ENCODE peak calls at places on chromosomes 11 and 22, in seven cellular contexts. One of them, this sample, is unnamed.
A peak's percentile ranks its signal among the peaks of the same experiment; 100 is the strongest.

GRCh38 chr11:46936138-46937110 is at the start of gene CSTPP1:
- DNase-seq in body of pancreas: peak; percentile 96
- DNase-seq in Peyer's patch: peak; percentile 94
- DNase-seq in WTC11: peak; percentile 96
- DNase-seq in OCI-LY7: peak; percentile 96
- DNase-seq in GM23338: peak; percentile 98
- DNase-seq in HepG2: peak; percentile 88
- DNase-seq in this sample: peak; percentile 96

GRCh38 chr11:71476926-71477636 is 24.1 kb downstream of the NADSYN1 start:
- DNase-seq in Peyer's patch: no peak
- DNase-seq in WTC11: no peak
- DNase-seq in OCI-LY7: no peak
- DNase-seq in GM23338: no peak
- DNase-seq in HepG2: no peak
- DNase-seq in body of pancreas: no peak
- DNase-seq in this sample: no peak

GRCh38 chr11:96277696-96278038 is 65.3 kb downstream of the MAML2 start:
- DNase-seq in WTC11: no peak
- DNase-seq in Peyer's patch: no peak
- DNase-seq in OCI-LY7: no peak
- DNase-seq in HepG2: no peak
- DNase-seq in GM23338: no peak
- DNase-seq in body of pancreas: no peak
- DNase-seq in this sample: no peak

GRCh38 chr22:38033522-38034277 is 23.5 kb upstream of the PICK1 start:
- DNase-seq in WTC11: no peak
- DNase-seq in HepG2: no peak
- DNase-seq in GM23338: no peak
- DNase-seq in OCI-LY7: no peak
- DNase-seq in Peyer's patch: no peak
- DNase-seq in body of pancreas: no peak
- DNase-seq in this sample: no peak

GRCh38 chr22:47116426-47117341 is 354.2 kb downstream of the TBC1D22A start:
- DNase-seq in body of pancreas: peak; percentile 95
- DNase-seq in OCI-LY7: no peak
- DNase-seq in WTC11: no peak
- DNase-seq in GM23338: no peak
- DNase-seq in Peyer's patch: no peak
- DNase-seq in HepG2: no peak
- DNase-seq in this sample: no peak

GRCh38 chr11:36333897-36334296 is 37.8 kb downstream of the PRR5L start:
- DNase-seq in OCI-LY7: peak; percentile 61
- DNase-seq in Peyer's patch: no peak
- DNase-seq in GM23338: peak; percentile 92
- DNase-seq in WTC11: peak; percentile 31
- DNase-seq in HepG2: no peak
- DNase-seq in body of pancreas: no peak
- DNase-seq in this sample: no peak

GRCh38 chr22:45226681-45227186 is 14.0 kb downstream of the KIAA0930 start:
- DNase-seq in WTC11: no peak
- DNase-seq in OCI-LY7: no peak
- DNase-seq in body of pancreas: peak; percentile 28
- DNase-seq in GM23338: no peak
- DNase-seq in HepG2: no peak
- DNase-seq in Peyer's patch: no peak
- DNase-seq in this sample: no peak

GRCh38 chr22:31244044-31244942 is 32.2 kb downstream of the LIMK2 start:
- DNase-seq in OCI-LY7: no peak
- DNase-seq in Peyer's patch: no peak
- DNase-seq in body of pancreas: no peak
- DNase-seq in WTC11: peak; percentile 54
- DNase-seq in GM23338: peak; percentile 75
- DNase-seq in HepG2: peak; percentile 43
- DNase-seq in this sample: no peak

GRCh38 chr11:47186937-47187681 is 875 bp upstream of the PACSIN3 start:
- DNase-seq in GM23338: peak; percentile 91
- DNase-seq in body of pancreas: peak; percentile 81
- DNase-seq in OCI-LY7: no peak
- DNase-seq in WTC11: peak; percentile 74
- DNase-seq in Peyer's patch: peak; percentile 42
- DNase-seq in HepG2: peak; percentile 64
- DNase-seq in this sample: peak; percentile 79

GRCh38 chr11:79026803-79027445 is 413.9 kb downstream of the TENM4 start:
- DNase-seq in WTC11: no peak
- DNase-seq in Peyer's patch: no peak
- DNase-seq in HepG2: no peak
- DNase-seq in OCI-LY7: no peak
- DNase-seq in body of pancreas: no peak
- DNase-seq in GM23338: no peak
- DNase-seq in this sample: no peak

GRCh38 chr11:11964774-11965150 is 43.7 kb downstream of the DKK3 start:
- DNase-seq in GM23338: no peak
- DNase-seq in WTC11: no peak
- DNase-seq in body of pancreas: no peak
- DNase-seq in HepG2: no peak
- DNase-seq in OCI-LY7: no peak
- DNase-seq in Peyer's patch: no peak
- DNase-seq in this sample: no peak

GRCh38 chr22:39479254-39479653 is 22.4 kb downstream of the MGAT3 start:
- DNase-seq in body of pancreas: no peak
- DNase-seq in HepG2: no peak
- DNase-seq in GM23338: no peak
- DNase-seq in WTC11: no peak
- DNase-seq in OCI-LY7: no peak
- DNase-seq in Peyer's patch: no peak
- DNase-seq in this sample: no peak

GRCh38 chr11:128747728-128748148 is 53.9 kb downstream of the FLI1 start:
- DNase-seq in Peyer's patch: no peak
- DNase-seq in body of pancreas: no peak
- DNase-seq in HepG2: no peak
- DNase-seq in GM23338: no peak
- DNase-seq in OCI-LY7: no peak
- DNase-seq in WTC11: no peak
- DNase-seq in this sample: no peak

GRCh38 chr11:35629914-35630313 is 11.7 kb downstream of the FJX1 start:
- DNase-seq in HepG2: peak; percentile 37
- DNase-seq in GM23338: no peak
- DNase-seq in body of pancreas: no peak
- DNase-seq in Peyer's patch: no peak
- DNase-seq in WTC11: no peak
- DNase-seq in OCI-LY7: no peak
- DNase-seq in this sample: no peak

GRCh38 chr11:119721129-119722120 is 7.6 kb downstream of the NECTIN1 start:
- DNase-seq in HepG2: peak; percentile 67
- DNase-seq in WTC11: peak; percentile 77
- DNase-seq in GM23338: peak; percentile 82
- DNase-seq in Peyer's patch: no peak
- DNase-seq in body of pancreas: peak; percentile 69
- DNase-seq in OCI-LY7: no peak
- DNase-seq in this sample: no peak
- TF ChIP-seq CTCF in HepG2: peak; percentile 64
- TF ChIP-seq CTCF in WTC11: peak; percentile 56
- TF ChIP-seq CTCF in GM23338: peak; percentile 71
- TF ChIP-seq CTCF in Peyer's patch: peak; percentile 54
- TF ChIP-seq CTCF in body of pancreas: peak; percentile 51
- TF ChIP-seq CTCF in OCI-LY7: peak; percentile 62
- TF ChIP-seq CTCF in this sample: peak; percentile 42

GRCh38 chr11:87286338-87286737 is 248.6 kb downstream of the TMEM135 start:
- DNase-seq in HepG2: no peak
- DNase-seq in body of pancreas: no peak
- DNase-seq in GM23338: no peak
- DNase-seq in OCI-LY7: no peak
- DNase-seq in WTC11: no peak
- DNase-seq in Peyer's patch: no peak
- DNase-seq in this sample: no peak

GRCh38 chr11:87280143-87280542 is 242.4 kb downstream of the TMEM135 start:
- DNase-seq in Peyer's patch: no peak
- DNase-seq in OCI-LY7: no peak
- DNase-seq in body of pancreas: no peak
- DNase-seq in WTC11: no peak
- DNase-seq in HepG2: peak; percentile 26
- DNase-seq in GM23338: no peak
- DNase-seq in this sample: no peak

GRCh38 chr11:87284306-87284705 is 246.6 kb downstream of the TMEM135 start:
- DNase-seq in Peyer's patch: no peak
- DNase-seq in WTC11: no peak
- DNase-seq in OCI-LY7: no peak
- DNase-seq in HepG2: no peak
- DNase-seq in body of pancreas: no peak
- DNase-seq in GM23338: no peak
- DNase-seq in this sample: no peak

DNA sequence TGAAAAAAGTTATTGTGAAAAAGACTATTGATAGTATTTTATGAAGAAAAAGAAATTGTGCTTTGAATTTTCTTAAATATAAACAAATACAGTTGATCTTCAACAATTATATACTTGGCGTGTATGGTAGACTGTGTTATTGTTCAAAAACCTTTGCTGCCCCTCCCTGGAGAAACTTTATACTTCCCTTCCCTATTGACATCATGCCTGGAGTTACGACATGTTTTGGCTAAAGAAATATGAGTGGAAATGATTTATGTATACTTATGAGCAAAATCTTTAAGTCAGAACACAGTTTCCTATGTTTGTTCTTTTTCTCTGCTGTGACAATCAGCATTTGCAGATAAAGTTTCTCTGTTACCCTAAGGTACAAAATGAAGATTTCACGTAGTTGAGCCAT is 243.8 kb downstream of the TMEM135 start:
- DNase-seq in Peyer's patch: no peak
- DNase-seq in GM23338: no peak
- DNase-seq in OCI-LY7: no peak
- DNase-seq in body of pancreas: no peak
- DNase-seq in HepG2: peak; percentile 7
- DNase-seq in WTC11: no peak
- DNase-seq in this sample: no peak
- TF ChIP-seq CTCF in Peyer's patch: peak; percentile 26
- TF ChIP-seq CTCF in GM23338: no peak
- TF ChIP-seq CTCF in OCI-LY7: no peak
- TF ChIP-seq CTCF in body of pancreas: peak; percentile 22
- TF ChIP-seq CTCF in HepG2: peak; percentile 15
- TF ChIP-seq CTCF in WTC11: no peak
- TF ChIP-seq CTCF in this sample: no peak

GRCh38 chr22:25059438-25059837 is 106.9 kb downstream of the KIAA1671 start:
- DNase-seq in HepG2: no peak
- DNase-seq in GM23338: no peak
- DNase-seq in Peyer's patch: no peak
- DNase-seq in OCI-LY7: no peak
- DNase-seq in body of pancreas: no peak
- DNase-seq in WTC11: no peak
- DNase-seq in this sample: no peak

GRCh38 chr22:25061134-25061533 is 108.6 kb downstream of the KIAA1671 start:
- DNase-seq in OCI-LY7: no peak
- DNase-seq in GM23338: no peak
- DNase-seq in HepG2: no peak
- DNase-seq in Peyer's patch: no peak
- DNase-seq in body of pancreas: no peak
- DNase-seq in WTC11: no peak
- DNase-seq in this sample: no peak

GRCh38 chr22:25062378-25063095 is 110.0 kb downstream of the KIAA1671 start:
- DNase-seq in WTC11: no peak
- DNase-seq in OCI-LY7: no peak
- DNase-seq in Peyer's patch: peak; percentile 65
- DNase-seq in body of pancreas: no peak
- DNase-seq in HepG2: no peak
- DNase-seq in GM23338: no peak
- DNase-seq in this sample: no peak

GRCh38 chr22:25061605-25062377 is 109.3 kb downstream of the KIAA1671 start:
- DNase-seq in WTC11: no peak
- DNase-seq in OCI-LY7: no peak
- DNase-seq in HepG2: no peak
- DNase-seq in GM23338: no peak
- DNase-seq in Peyer's patch: no peak
- DNase-seq in body of pancreas: no peak
- DNase-seq in this sample: no peak

GRCh38 chr22:25060522-25061071 is 108.1 kb downstream of the KIAA1671 start:
- DNase-seq in WTC11: no peak
- DNase-seq in HepG2: no peak
- DNase-seq in GM23338: no peak
- DNase-seq in Peyer's patch: no peak
- DNase-seq in OCI-LY7: no peak
- DNase-seq in body of pancreas: no peak
- DNase-seq in this sample: no peak
- TF ChIP-seq CTCF in WTC11: no peak
- TF ChIP-seq CTCF in HepG2: no peak
- TF ChIP-seq CTCF in GM23338: peak; percentile 62
- TF ChIP-seq CTCF in Peyer's patch: peak; percentile 37
- TF ChIP-seq CTCF in OCI-LY7: peak; percentile 41
- TF ChIP-seq CTCF in body of pancreas: peak; percentile 21
- TF ChIP-seq CTCF in this sample: no peak

GRCh38 chr11:6473481-6474422 is at the start of gene TRIM3:
- DNase-seq in GM23338: peak; percentile 89
- DNase-seq in Peyer's patch: peak; percentile 91
- DNase-seq in WTC11: peak; percentile 91
- DNase-seq in OCI-LY7: peak; percentile 81
- DNase-seq in body of pancreas: peak; percentile 96
- DNase-seq in HepG2: peak; percentile 50
- DNase-seq in this sample: peak; percentile 96
- TF ChIP-seq CTCF in GM23338: peak; percentile 26
- TF ChIP-seq CTCF in Peyer's patch: peak; percentile 30
- TF ChIP-seq CTCF in WTC11: no peak
- TF ChIP-seq CTCF in OCI-LY7: no peak
- TF ChIP-seq CTCF in body of pancreas: no peak
- TF ChIP-seq CTCF in HepG2: peak; percentile 34
- TF ChIP-seq CTCF in this sample: no peak

GRCh38 chr11:22407899-22408298 is 69.7 kb downstream of the SLC17A6 start:
- DNase-seq in body of pancreas: no peak
- DNase-seq in HepG2: no peak
- DNase-seq in GM23338: peak; percentile 15
- DNase-seq in WTC11: no peak
- DNase-seq in OCI-LY7: no peak
- DNase-seq in Peyer's patch: no peak
- DNase-seq in this sample: no peak

GRCh38 chr11:22405377-22405776 is 67.2 kb downstream of the SLC17A6 start:
- DNase-seq in Peyer's patch: no peak
- DNase-seq in HepG2: no peak
- DNase-seq in GM23338: no peak
- DNase-seq in WTC11: no peak
- DNase-seq in body of pancreas: no peak
- DNase-seq in OCI-LY7: no peak
- DNase-seq in this sample: no peak
- TF ChIP-seq CTCF in Peyer's patch: no peak
- TF ChIP-seq CTCF in HepG2: no peak
- TF ChIP-seq CTCF in GM23338: no peak
- TF ChIP-seq CTCF in WTC11: no peak
- TF ChIP-seq CTCF in body of pancreas: no peak
- TF ChIP-seq CTCF in OCI-LY7: no peak
- TF ChIP-seq CTCF in this sample: no peak

This sample was measured in GM13977.